ENCODE peak calls at places on chromosome 19, in nine cellular contexts. O is cardiac muscle cell; H is Caco-2; C is PC-9; R is suprapubic skin; K is GM23338; Y is CD8-positive, alpha-beta T cell; I is Peyer's patch; L is OCI-LY7. J is an unnamed sample. For H3K4me1, the result is how much of the 10 kb centered on the place peaks cover.

GRCh38 chr19:4194353-4194752 is 11.9 kb downstream of the ANKRD24 start:
- DNase-seq in C (no peak), O (no peak), R (no peak), H (no peak), I (no peak), K (no peak), L (no peak), Y (no peak), J (no peak)

GRCh38 chr19:51739466-51740213 is 12.0 kb downstream of the FPR1 start:
- DNase-seq in H (no peak), K (no peak), Y (no peak), I (no peak), O (no peak), R (no peak), C (no peak), L (no peak), J (no peak)

GRCh38 chr19:17681505-17682125 is 6.5 kb downstream of the UNC13A start:
- DNase-seq in C (no peak), I (no peak), O (peak), L (peak), Y (no peak), K (peak), H (no peak), R (no peak), J (peak)

GRCh38 chr19:35716735-35716984 is 1.1 kb upstream of the KMT2B start:
- DNase-seq in O (no peak), R (no peak), K (no peak), H (no peak), C (no peak), L (no peak), Y (no peak), I (no peak), J (no peak)

GRCh38 chr19:5057860-5058259 is 88.9 kb downstream of the KDM4B start:
- DNase-seq in K (peak), I (no peak), O (peak), Y (no peak), C (no peak), R (no peak), L (peak), H (no peak), J (no peak)

GRCh38 chr19:5148794-5149190 is 179.9 kb downstream of the KDM4B start:
- DNase-seq in I (peak), H (no peak), L (no peak), Y (no peak), O (no peak), R (peak), C (no peak), K (no peak), J (no peak)

GRCh38 chr19:10270180-10270615 is 722 bp upstream of the ICAM1 start:
- DNase-seq in L (no peak), H (no peak), Y (peak), O (peak), C (no peak), I (peak), K (peak), R (peak), J (peak)

GRCh38 chr19:49290517-49290916 is 34.5 kb downstream of the SLC6A16 start:
- DNase-seq in I (no peak), Y (no peak), R (no peak), H (no peak), C (no peak), O (no peak), K (no peak), L (no peak), J (no peak)

GRCh38 chr19:31340059-31341025 is 8.9 kb downstream of the TSHZ3 start:
- DNase-seq in Y (no peak), K (peak), L (peak), H (no peak), C (no peak), I (peak), R (no peak), O (peak), J (no peak)

GRCh38 chr19:10238172-10238783 is 7.1 kb upstream of the S1PR2 start:
- DNase-seq in O (peak), L (peak), I (peak), Y (no peak), K (no peak), H (peak), C (peak), R (peak), J (peak)

GRCh38 chr19:39444598-39445257 is 654 bp upstream of the SUPT5H start:
- DNase-seq in Y (no peak), C (no peak), O (peak), K (peak), H (no peak), R (no peak), I (no peak), L (no peak), J (peak)

GRCh38 chr19:35449347-35450043 is 1.4 kb downstream of the FFAR2 start:
- DNase-seq in H (no peak), R (no peak), L (no peak), O (no peak), C (peak), K (no peak), I (peak), Y (no peak), J (no peak)

GRCh38 chr19:31220540-31220939 is 128.7 kb downstream of the TSHZ3 start:
- DNase-seq in H (no peak), O (no peak), Y (no peak), I (peak), C (no peak), R (no peak), L (peak), K (peak), J (peak)

GRCh38 chr19:4496304-4496703 is 22.0 kb downstream of the PLIN4 start:
- DNase-seq in L (no peak), H (no peak), K (no peak), C (no peak), I (no peak), O (no peak), R (no peak), Y (no peak), J (no peak)

GRCh38 chr19:31535691-31536460 is 186.6 kb upstream of the TSHZ3 start:
- DNase-seq in Y (no peak), H (no peak), R (no peak), C (no peak), I (no peak), O (no peak), K (no peak), L (no peak), J (no peak)

GRCh38 chr19:55069137-55069858 is 6.3 kb upstream of the RDH13 start:
- DNase-seq in C (peak), R (no peak), K (peak), O (peak), L (no peak), H (peak), I (peak), Y (no peak), J (peak)

GRCh38 chr19:47240996-47241918 is 10.3 kb upstream of the BBC3 start:
- DNase-seq in C (peak), R (peak), O (peak), Y (peak), L (peak), K (peak), H (peak), I (peak), J (peak)

GRCh38 chr19:3515891-3516422 is 9.8 kb downstream of the FZR1 start:
- DNase-seq in C (no peak), R (no peak), I (no peak), H (no peak), O (no peak), Y (no peak), K (no peak), L (no peak), J (no peak)

GRCh38 chr19:4051175-4052101 is 15.3 kb downstream of the ZBTB7A start:
- DNase-seq in L (no peak), I (peak), O (peak), R (peak), C (peak), Y (no peak), H (no peak), K (no peak), J (no peak)

GRCh38 chr19:22332924-22333323 is 46.7 kb downstream of the ZNF729 start:
- DNase-seq in K (no peak), I (no peak), R (no peak), H (no peak), O (no peak), C (peak), Y (no peak), L (no peak), J (no peak)

GRCh38 chr19:54459282-54460229 is 4.0 kb downstream of the LENG9 start:
- DNase-seq in H (no peak), R (peak), Y (no peak), K (no peak), L (no peak), I (no peak), C (no peak), O (no peak), J (no peak)

GRCh38 chr19:771332-771785 is 20.4 kb downstream of the MISP start:
- DNase-seq in H (peak), Y (no peak), O (peak), I (no peak), C (no peak), R (no peak), L (peak), K (peak), J (peak)

GRCh38 chr19:46372901-46373572 is 26.1 kb downstream of the PPP5C start:
- DNase-seq in O (peak), Y (no peak), C (no peak), L (no peak), H (no peak), I (peak), R (peak), K (peak), J (no peak)

GRCh38 chr19:1154731-1155351 is 19.2 kb downstream of the SBNO2 start:
- DNase-seq in H (no peak), O (peak), I (peak), K (no peak), R (peak), Y (no peak), C (peak), L (no peak), J (peak)

GRCh38 chr19:35710784-35711723 is 6.7 kb downstream of the ZBTB32 start:
- DNase-seq in Y (no peak), R (no peak), K (no peak), L (peak), H (no peak), C (no peak), O (no peak), I (no peak), J (no peak)

GRCh38 chr19:6551607-6552450 is 21.0 kb downstream of the TNFSF9 start:
- DNase-seq in H (no peak), C (no peak), R (no peak), L (no peak), I (peak), K (peak), O (peak), Y (peak), J (no peak)

GRCh38 chr19:38736413-38737280 is 7.6 kb downstream of the CAPN12 start:
- DNase-seq in O (peak), H (peak), L (peak), K (peak), C (no peak), Y (peak), I (peak), R (peak), J (peak)

GRCh38 chr19:51697169-51697776 is 4.1 kb downstream of the SPACA6 start:
- DNase-seq in Y (no peak), K (no peak), R (no peak), I (peak), L (no peak), C (no peak), O (no peak), H (no peak), J (no peak)

GRCh38 chr19:3358919-3359849 is 7.2 kb upstream of the NFIC start:
- DNase-seq in O (peak), I (peak), K (peak), H (no peak), Y (peak), R (no peak), L (peak), C (no peak), J (peak)

GRCh38 chr19:4556574-4557185 is 2.8 kb downstream of the SEMA6B start:
- DNase-seq in Y (no peak), H (peak), L (peak), O (peak), I (no peak), C (peak), K (peak), R (no peak), J (peak)

GRCh38 chr19:35404879-35405622 is 34.2 kb downstream of the GPR42 start:
- DNase-seq in H (peak), Y (no peak), R (no peak), K (peak), C (peak), I (peak), O (peak), L (no peak), J (no peak)

GRCh38 chr19:6478815-6479214 is 2.8 kb downstream of the DENND1C start:
- DNase-seq in C (no peak), I (no peak), L (no peak), H (no peak), Y (no peak), R (no peak), O (no peak), K (no peak), J (no peak)

GRCh38 chr19:51368366-51369282 is at the start of gene CLDND2:
- DNase-seq in K (no peak), L (peak), Y (no peak), I (no peak), H (no peak), C (peak), R (no peak), O (no peak), J (no peak)

GRCh38 chr19:336067-336614 is 8.5 kb downstream of the MIER2 start:
- DNase-seq in R (peak), C (no peak), I (no peak), H (no peak), K (no peak), O (peak), Y (no peak), L (no peak), J (no peak)

GRCh38 chr19:583198-583967 is 6.3 kb upstream of the HCN2 start:
- DNase-seq in K (no peak), L (no peak), Y (no peak), I (no peak), R (peak), O (no peak), C (no peak), H (no peak), J (no peak)

GRCh38 chr19:3276341-3276799 is 51.9 kb downstream of the CELF5 start:
- DNase-seq in L (peak), Y (peak), H (peak), C (peak), I (peak), O (no peak), K (peak), R (peak), J (peak)

GRCh38 chr19:58311345-58311744 is 6.2 kb downstream of the ERVK3-1 start:
- DNase-seq in L (no peak), Y (no peak), O (no peak), R (no peak), C (no peak), I (no peak), K (no peak), H (no peak), J (no peak)
- TF ChIP-seq CTCF in L (no peak), Y (no peak), O (no peak), R (no peak), C (no peak), I (no peak), K (no peak), H (no peak), J (no peak)

GRCh38 chr19:16084067-16084685 is 7.9 kb downstream of the TPM4 start:
- DNase-seq in O (no peak), I (no peak), R (no peak), Y (no peak), K (no peak), C (no peak), L (no peak), H (no peak), J (no peak)
- H3K4me1 ChIP-seq in O (under half), I (under half), R (half or more), Y (half or more), K (under half), C (half or more), L (under half), H (under half), J (under half)

DNA sequence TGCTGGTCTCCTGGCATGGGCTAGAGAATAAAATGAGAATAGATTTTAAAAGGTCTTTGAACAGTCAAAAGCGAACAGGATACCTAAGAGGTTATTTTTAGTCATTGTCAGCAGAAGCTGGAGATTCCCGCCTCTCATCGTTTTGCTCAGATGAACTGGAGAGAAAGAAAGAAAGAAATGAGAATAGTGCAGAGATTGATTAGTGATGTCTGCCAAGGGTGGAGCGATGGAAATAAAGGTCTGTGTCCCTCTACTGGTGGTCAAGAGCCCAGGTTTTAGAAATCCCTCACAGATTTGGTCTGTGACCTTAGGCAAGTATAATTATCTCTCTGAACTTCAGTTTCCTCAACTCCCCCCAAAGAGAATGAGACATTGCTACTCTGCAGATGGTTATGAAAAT is 5.4 kb downstream of the NCAN start:
- DNase-seq in H (no peak), R (no peak), K (peak), C (peak), Y (no peak), I (no peak), O (no peak), L (peak), J (no peak)
- TF ChIP-seq CTCF in H (no peak), R (no peak), K (peak), C (peak), Y (no peak), I (no peak), O (no peak), L (peak), J (no peak)

GRCh38 chr19:44738161-44738535 is 10.4 kb upstream of the BCL3 start:
- DNase-seq in H (no peak), L (no peak), K (no peak), C (no peak), R (no peak), Y (no peak), I (no peak), O (no peak), J (no peak)

GRCh38 chr19:44737238-44738160 is 11.0 kb upstream of the BCL3 start:
- DNase-seq in H (no peak), Y (no peak), C (no peak), I (no peak), O (peak), R (no peak), K (no peak), L (no peak), J (no peak)

GRCh38 chr19:44741258-44741731 is 7.2 kb upstream of the BCL3 start:
- DNase-seq in L (peak), I (no peak), Y (no peak), R (no peak), O (peak), C (peak), K (no peak), H (no peak), J (peak)

GRCh38 chr19:44740351-44740824 is 8.1 kb upstream of the BCL3 start:
- DNase-seq in H (no peak), R (no peak), I (no peak), C (no peak), O (no peak), Y (no peak), K (no peak), L (peak), J (no peak)

DNA sequence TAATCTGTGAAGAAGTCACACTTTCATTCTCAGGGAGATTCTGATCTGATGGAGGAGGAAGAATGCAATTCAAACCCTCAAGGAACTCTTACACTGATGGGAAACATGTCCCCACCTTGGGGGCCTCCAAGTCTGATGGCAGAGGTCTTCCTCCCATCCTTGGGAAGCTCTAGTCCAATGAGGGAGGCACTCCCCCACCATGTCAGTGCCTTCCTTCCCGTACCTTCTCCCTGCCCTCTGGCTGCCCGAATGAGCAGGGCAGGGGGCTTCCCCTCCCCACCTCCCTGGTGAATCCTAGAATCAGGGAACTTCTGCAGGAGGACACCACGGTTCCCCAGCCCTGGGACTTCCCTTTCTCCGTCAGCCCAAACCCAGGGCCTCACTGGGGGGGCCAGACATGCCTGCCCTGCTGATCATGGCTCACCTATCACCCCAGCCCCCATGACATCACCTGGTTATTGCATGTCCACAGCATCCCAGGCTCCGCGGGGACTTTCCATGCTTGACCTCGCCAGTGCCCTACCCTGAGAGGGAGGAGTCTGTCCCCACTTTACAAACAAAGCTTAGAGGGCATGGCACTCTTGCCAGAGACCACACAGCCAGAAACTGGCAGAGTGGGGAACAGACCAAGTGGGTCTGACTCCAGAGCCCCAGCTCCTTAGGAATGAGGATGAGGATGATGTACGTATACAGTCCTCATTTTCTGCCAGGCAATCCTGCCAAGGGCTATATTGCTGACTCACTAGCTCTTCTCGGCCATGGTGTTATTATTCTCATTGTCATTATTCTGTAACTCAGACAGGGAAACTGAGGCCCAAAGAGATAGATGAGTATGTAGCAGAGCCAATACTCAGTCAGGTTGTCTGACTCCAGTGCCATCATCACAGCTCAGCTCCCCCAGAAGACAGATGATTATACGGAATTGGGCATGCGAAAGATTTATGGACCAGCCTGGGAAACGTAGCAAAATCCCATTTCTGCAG is 9.6 kb upstream of the BCL3 start:
- DNase-seq in C (peak), H (no peak), O (no peak), R (no peak), Y (no peak), I (no peak), K (no peak), L (no peak), J (peak)
- H3K4me1 ChIP-seq in C (half or more), H (half or more), O (under half), R (half or more), Y (under half), I (under half), K (under half), L (under half), J (under half)

DNA sequence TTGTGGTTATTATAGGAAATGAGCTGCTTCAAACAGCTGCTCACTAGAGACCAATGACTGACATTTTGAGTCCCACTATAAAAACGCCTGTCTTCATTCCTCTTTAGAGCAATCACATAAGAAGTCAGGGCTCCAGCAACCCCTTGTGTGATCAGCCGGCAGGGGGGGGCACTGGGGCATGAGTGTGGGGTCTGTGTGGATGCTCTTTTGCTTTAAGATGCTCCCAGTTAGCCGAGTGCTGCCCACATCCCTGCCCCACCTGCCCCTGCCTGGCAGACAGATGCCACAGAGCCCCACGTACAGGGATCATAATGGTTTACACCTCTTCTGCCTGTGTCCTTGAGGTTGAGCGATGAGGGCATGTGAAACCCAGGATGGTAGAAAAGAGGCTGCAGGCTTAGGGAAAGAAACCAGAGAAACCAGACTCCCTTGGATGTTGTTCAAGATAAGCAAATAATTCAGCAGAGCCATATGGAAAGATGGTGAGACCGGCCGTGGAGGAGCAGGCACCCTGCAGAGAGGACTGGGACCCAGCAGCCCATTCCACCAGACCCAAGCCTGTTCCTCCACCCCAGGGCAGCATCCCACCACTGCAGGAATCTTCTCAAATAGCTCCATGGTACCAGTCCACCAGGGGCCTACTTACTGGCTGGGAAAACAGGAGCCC is 55.4 kb downstream of the CHST8 start:
- DNase-seq in H (no peak), K (no peak), O (no peak), L (no peak), R (peak), Y (no peak), I (peak), C (no peak), J (no peak)
- TF ChIP-seq CTCF in H (no peak), K (peak), O (no peak), L (peak), R (no peak), Y (no peak), I (no peak), C (no peak), J (no peak)

J was measured in mucosa of descending colon.